ENCODE peak calls at places on chromosome X, in nine cellular contexts. G is stimulated activated CD8-positive, alpha-beta memory T cell treated with anti-CD3 and anti-CD28 coated beads, Interleukin-4, amount 100 ng/mL, for 48 hours; H is T-helper 9 cell; C is T-cell; J is NCI-H774; P is osteocyte; O is stromal cell of bone marrow; E is GF-D8; T is CD4-positive, alpha-beta T cell. D is an unnamed sample.

GRCh38 chrX:7286461-7286860 is 138.5 kb upstream of the PUDP start:
- DNase-seq in G (no peak), J (no peak), C (no peak), E (no peak), O (no peak), T (no peak), H (no peak), P (no peak), D (no peak)

GRCh38 chrX:77436682-77437081 is 10.5 kb upstream of the FGF16 start:
- DNase-seq in T (no peak), C (no peak), O (no peak), H (no peak), E (no peak), J (no peak), G (no peak), P (no peak), D (no peak)

GRCh38 chrX:154804957-154805695 is at the start of gene MPP1:
- DNase-seq in G (peak; percentile 81), E (peak; percentile 60), P (peak; percentile 87), C (peak; percentile 65), H (peak; percentile 66), J (peak; percentile 65), O (peak; percentile 43), T (peak; percentile 64), D (peak; percentile 61)

GRCh38 chrX:43735957-43736356 is 79.9 kb downstream of the MAOA start:
- DNase-seq in P (no peak), O (no peak), J (no peak), H (no peak), E (no peak), C (no peak), T (no peak), G (no peak), D (no peak)

GRCh38 chrX:153725039-153725831 is 579 bp downstream of the ABCD1 start:
- DNase-seq in E (no peak), T (no peak), J (no peak), G (peak; percentile 27), C (no peak), P (no peak), O (no peak), H (peak; percentile 15), D (no peak)

GRCh38 chrX:6292599-6292998 is 63.9 kb upstream of the NLGN4X start:
- DNase-seq in C (no peak), O (no peak), J (no peak), G (no peak), P (no peak), H (no peak), E (no peak), T (no peak), D (no peak)

GRCh38 chrX:868248-868647 is 237.7 kb downstream of the SHOX start:
- DNase-seq in O (no peak), C (no peak), T (no peak), P (peak; percentile 72), J (no peak), G (no peak), E (no peak), H (no peak), D (no peak)

GRCh38 chrX:46737462-46737861 is 21.5 kb downstream of the SLC9A7 start:
- DNase-seq in H (no peak), G (no peak), O (no peak), T (no peak), J (no peak), P (no peak), C (no peak), E (no peak), D (no peak)

GRCh38 chrX:76428243-76429130 is 977 bp downstream of the MAGEE1 start:
- DNase-seq in T (peak; percentile 42), E (no peak), C (peak; percentile 34), J (no peak), P (no peak), O (no peak), G (peak; percentile 42), H (peak; percentile 34), D (peak; percentile 33)

GRCh38 chrX:40952855-40953254 is 132.4 kb upstream of the USP9X start:
- DNase-seq in H (no peak), E (no peak), G (no peak), T (no peak), O (peak; percentile 20), C (no peak), J (no peak), P (no peak), D (no peak)

GRCh38 chrX:72694170-72694569 is 19.9 kb downstream of the PHKA1 start:
- DNase-seq in H (no peak), C (no peak), O (no peak), G (no peak), T (no peak), P (no peak), J (no peak), E (no peak), D (no peak)

GRCh38 chrX:2627272-2627867 is 63.7 kb upstream of the CD99 start:
- DNase-seq in P (no peak), C (no peak), H (no peak), T (peak; percentile 40), J (no peak), G (peak; percentile 64), O (no peak), E (no peak), D (peak; percentile 7)

GRCh38 chrX:55450259-55450658 is 1.7 kb upstream of the MAGEH1 start:
- DNase-seq in E (no peak), C (no peak), O (no peak), T (no peak), G (no peak), J (no peak), P (no peak), H (no peak), D (no peak)

GRCh38 chrX:48645669-48646068 is 37.9 kb upstream of the WAS start:
- DNase-seq in P (no peak), J (no peak), E (no peak), T (no peak), O (no peak), H (no peak), C (no peak), G (no peak), D (no peak)

GRCh38 chrX:41176263-41176662 is 91.0 kb downstream of the USP9X start:
- DNase-seq in J (no peak), T (no peak), P (no peak), O (no peak), C (no peak), H (no peak), G (no peak), E (no peak), D (no peak)

GRCh38 chrX:41164469-41164868 is 79.2 kb downstream of the USP9X start:
- DNase-seq in E (no peak), T (no peak), H (no peak), O (no peak), C (no peak), J (no peak), P (no peak), G (no peak), D (no peak)

GRCh38 chrX:9785252-9785943 is 831 bp upstream of the SHROOM2 start:
- DNase-seq in T (no peak), O (no peak), H (no peak), P (no peak), G (no peak), J (no peak), E (no peak), C (no peak), D (no peak)

GRCh38 chrX:15853586-15854079 is 980 bp downstream of the AP1S2 start:
- DNase-seq in H (no peak), C (no peak), O (no peak), J (no peak), P (no peak), T (no peak), E (no peak), G (no peak), D (no peak)